ENCODE peak calls at places on chromosomes 4 and X, in ten cellular contexts. Z is stimulated activated CD4-positive, alpha-beta T cell treated with anti-CD3 and anti-CD28 coated beads, Interleukin-15, amount 100 ng/mL, for 1 hour; E is stomach; T is OCI-M1; D is G401; K is NT2/D1; R is HCEC 1CT; N is NCI-H1092; C is naive B cell; H is heart left ventricle. U is an unnamed sample.

GRCh38 chr4:113893546-113893945 is 85.9 kb downstream of the ARSJ start:
- DNase-seq in Z (no peak), N (no peak), D (no peak), H (no peak), E (no peak), C (no peak), K (no peak), R (no peak), T (no peak), U (no peak)

GRCh38 chrX:115067812-115068211 is 50.4 kb upstream of the IL13RA2 start:
- DNase-seq in K (no peak), E (no peak), H (no peak), Z (no peak), N (no peak), C (no peak), T (no peak), D (no peak), R (peak), U (no peak)

GRCh38 chr4:5928241-5928640 is 35.4 kb upstream of the CRMP1 start:
- DNase-seq in H (no peak), D (no peak), E (no peak), C (no peak), K (no peak), Z (no peak), T (no peak), N (no peak), R (no peak), U (no peak)

GRCh38 chrX:115533485-115533884 is 27.5 kb upstream of the PLS3 start:
- DNase-seq in K (no peak), E (no peak), C (no peak), Z (no peak), H (no peak), T (no peak), D (no peak), N (no peak), R (peak), U (no peak)

GRCh38 chr4:40687676-40688389 is 58.2 kb upstream of the RBM47 start:
- DNase-seq in N (no peak), K (no peak), Z (no peak), R (no peak), H (no peak), T (no peak), D (no peak), C (no peak), E (no peak), U (no peak)

GRCh38 chr4:113686950-113687718 is 74.4 kb downstream of the CAMK2D start:
- DNase-seq in Z (no peak), N (no peak), E (no peak), T (peak), D (no peak), H (no peak), R (no peak), C (no peak), K (no peak), U (no peak)

GRCh38 chr4:139810710-139811109 is 145.1 kb downstream of the MGST2 start:
- DNase-seq in Z (no peak), R (no peak), C (no peak), N (no peak), E (no peak), D (no peak), K (no peak), H (no peak), T (no peak), U (no peak)

GRCh38 chr4:3372933-3373465 is 68.8 kb upstream of the HGFAC start:
- DNase-seq in H (peak), N (no peak), K (no peak), T (peak), D (no peak), Z (no peak), E (peak), R (no peak), C (no peak), U (no peak)

GRCh38 chr4:57136281-57136680 is 26.1 kb upstream of the IGFBP7 start:
- DNase-seq in E (no peak), R (peak), K (no peak), D (no peak), Z (no peak), C (no peak), N (no peak), T (no peak), H (no peak), U (no peak)

GRCh38 chr4:41129128-41129754 is 85.1 kb downstream of the APBB2 start:
- DNase-seq in T (no peak), C (no peak), D (no peak), H (no peak), N (peak), R (no peak), Z (no peak), K (no peak), E (no peak), U (no peak)

GRCh38 chrX:78747471-78747870 is at the start of gene LPAR4:
- DNase-seq in C (no peak), E (no peak), T (no peak), H (no peak), K (peak), R (no peak), Z (no peak), D (no peak), N (no peak), U (no peak)

U was measured in activated T-helper 1 cell treated with anti-CD3 and anti-CD28 coated beads, Interleukin-12 subunit alpha, Interleukin-12 subunit beta, Interleukin-2, Interleukin-4 antibody, amounts not matched to agents 30 ng/mL and 10 ng/mL and 1 ng/mL, durations not matched to agents 14 hours and 24 hours and 36 hours.